ENCODE peak calls at places on chromosomes 5 and 9, in seven cellular contexts. P is tibial artery, Z is HL-60, J is H7, I is GM06990, O is aorta, L is adipocyte. R is an unnamed sample.
A peak's percentile ranks its signal among the peaks of the same experiment; 100 is the strongest.

GRCh38 chr5:129019401-129019908 is 54.2 kb downstream of the SLC27A6 start:
- DNase-seq in P (no peak), Z (no peak), L (peak; percentile 47), O (no peak), J (no peak), I (no peak), R (peak; percentile 81)

GRCh38 chr9:281753-282645 is 67.3 kb downstream of the DOCK8 start:
- DNase-seq in O (no peak), J (no peak), Z (no peak), L (no peak), P (no peak), I (no peak), R (no peak)

GRCh38 chr5:111545031-111545430 is 32.7 kb upstream of the STARD4 start:
- DNase-seq in L (no peak), I (no peak), J (no peak), Z (no peak), O (no peak), P (no peak), R (no peak)

GRCh38 chr5:35230043-35230611 is at the start of gene PRLR:
- DNase-seq in P (peak; percentile 50), Z (peak; percentile 45), I (peak; percentile 34), J (peak; percentile 67), L (peak; percentile 75), O (peak; percentile 51), R (no peak)

GRCh38 chr9:68648971-68649370 is 56.1 kb upstream of the PIP5K1B start:
- DNase-seq in O (no peak), I (no peak), J (no peak), P (no peak), Z (no peak), L (no peak), R (no peak)

GRCh38 chr9:11457809-11458785 is 845.3 kb upstream of the PTPRD start:
- DNase-seq in O (no peak), I (no peak), P (no peak), J (peak; percentile 49), L (no peak), Z (no peak), R (no peak)

GRCh38 chr5:5387789-5388188 is 34.7 kb upstream of the ICE1 start:
- DNase-seq in L (no peak), P (no peak), Z (no peak), O (no peak), I (no peak), J (no peak), R (no peak)

GRCh38 chr9:18544456-18544855 is 70.5 kb downstream of the ADAMTSL1 start:
- DNase-seq in L (no peak), I (no peak), Z (no peak), P (no peak), O (no peak), J (no peak), R (no peak)

GRCh38 chr5:143008809-143009521 is 238.8 kb downstream of the ARHGAP26 start:
- DNase-seq in L (peak; percentile 51), I (peak; percentile 87), J (no peak), Z (no peak), O (peak; percentile 61), P (peak; percentile 25), R (peak; percentile 55)

GRCh38 chr5:36632363-36632664 is 25.9 kb downstream of the SLC1A3 start:
- DNase-seq in P (no peak), I (no peak), L (no peak), O (no peak), Z (no peak), J (no peak), R (no peak)

GRCh38 chr9:124480621-124480981 is 26.6 kb downstream of the NR5A1 start:
- DNase-seq in L (peak; percentile 51), O (no peak), I (peak; percentile 42), J (peak; percentile 97), P (no peak), Z (peak; percentile 50), R (no peak)

GRCh38 chr5:170393235-170393634 is 4.1 kb upstream of the KCNMB1 start:
- DNase-seq in L (no peak), Z (no peak), I (no peak), J (no peak), O (no peak), P (no peak), R (no peak)

GRCh38 chr5:40490464-40491083 is 189.1 kb upstream of the PTGER4 start:
- DNase-seq in I (peak; percentile 63), L (peak; percentile 37), P (no peak), J (no peak), Z (no peak), O (no peak), R (no peak)

GRCh38 chr5:79640571-79641055 is 28.4 kb downstream of the TENT2 start:
- DNase-seq in J (no peak), P (no peak), Z (no peak), O (no peak), L (no peak), I (no peak), R (no peak)

GRCh38 chr5:32989815-32990214 is 278.7 kb downstream of the NPR3 start:
- DNase-seq in L (no peak), P (no peak), J (no peak), Z (no peak), O (no peak), I (peak; percentile 1), R (no peak)

GRCh38 chr5:123549256-123549904 is 37.4 kb downstream of the CSNK1G3 start:
- DNase-seq in P (no peak), L (no peak), J (no peak), Z (no peak), O (no peak), I (peak; percentile 64), R (no peak)

GRCh38 chr5:83077662-83078261 is 415 bp downstream of the XRCC4 start:
- DNase-seq in P (no peak), Z (peak; percentile 36), I (no peak), J (peak; percentile 14), O (no peak), L (peak; percentile 54), R (no peak)

GRCh38 chr5:139619861-139620260 is 28.3 kb upstream of the CXXC5 start:
- DNase-seq in P (no peak), Z (no peak), L (no peak), J (no peak), I (no peak), O (no peak), R (no peak)

GRCh38 chr5:118302786-118303185 is 685.6 kb downstream of the DTWD2 start:
- DNase-seq in J (no peak), I (no peak), P (no peak), O (no peak), Z (no peak), L (no peak), R (no peak)

GRCh38 chr5:76514254-76514653 is 108.9 kb downstream of the F2RL2 start:
- DNase-seq in P (no peak), I (no peak), J (no peak), L (no peak), Z (no peak), O (no peak), R (no peak)

GRCh38 chr9:17018001-17018491 is 116.8 kb upstream of the CNTLN start:
- DNase-seq in J (no peak), L (peak; percentile 83), I (no peak), P (peak; percentile 92), Z (no peak), O (peak; percentile 57), R (peak; percentile 52)

GRCh38 chr9:108168451-108168850 is 678.9 kb upstream of the KLF4 start:
- DNase-seq in O (peak; percentile 47), L (peak; percentile 87), J (no peak), I (no peak), P (peak; percentile 35), Z (no peak), R (no peak)

GRCh38 chr5:168881427-168882149 is 302.4 kb upstream of the PANK3 start:
- DNase-seq in P (no peak), J (peak; percentile 84), L (no peak), O (no peak), Z (no peak), I (no peak), R (peak; percentile 91)

GRCh38 chr5:116448450-116448849 is 126.2 kb downstream of the SEMA6A start:
- DNase-seq in P (no peak), I (no peak), L (no peak), Z (no peak), J (no peak), O (no peak), R (no peak)

GRCh38 chr9:109561137-109561536 is 63.0 kb upstream of the PTPN3 start:
- DNase-seq in L (no peak), P (no peak), O (no peak), J (no peak), I (no peak), Z (no peak), R (no peak)

GRCh38 chr5:1936413-1936812 is 53.7 kb upstream of the IRX4 start:
- DNase-seq in Z (no peak), I (no peak), P (no peak), O (no peak), L (no peak), J (no peak), R (no peak)

GRCh38 chr5:77771452-77771851 is 4.7 kb downstream of the TBCA start:
- DNase-seq in O (no peak), L (no peak), Z (no peak), I (no peak), J (no peak), P (no peak), R (no peak)

GRCh38 chr9:764105-764524 is 77.4 kb upstream of the DMRT1 start:
- DNase-seq in O (peak; percentile 77), L (peak; percentile 59), I (peak; percentile 28), P (peak; percentile 60), Z (peak; percentile 91), J (peak; percentile 73), R (peak; percentile 70)

GRCh38 chr9:101487443-101487855 is 46.2 kb upstream of the RNF20 start:
- DNase-seq in P (no peak), L (no peak), J (no peak), O (no peak), I (no peak), Z (no peak), R (no peak)
- H3K4me3 ChIP-seq in P (peak overlapping the region; percentile 89), L (peak overlapping the region; percentile 74), J (no peak overlapping the region), O (peak overlapping the region; percentile 14), I (no peak overlapping the region), Z (no peak overlapping the region), R (peak overlapping the region; percentile 60)

GRCh38 chr9:132985489-132985888 is 7.0 kb downstream of the GFI1B start:
- DNase-seq in Z (no peak), J (no peak), O (no peak), I (no peak), P (no peak), L (no peak), R (no peak)
- H3K4me3 ChIP-seq in Z (no peak overlapping the region), J (no peak overlapping the region), O (no peak overlapping the region), I (no peak overlapping the region), P (no peak overlapping the region), L (no peak overlapping the region), R (no peak overlapping the region)

DNA sequence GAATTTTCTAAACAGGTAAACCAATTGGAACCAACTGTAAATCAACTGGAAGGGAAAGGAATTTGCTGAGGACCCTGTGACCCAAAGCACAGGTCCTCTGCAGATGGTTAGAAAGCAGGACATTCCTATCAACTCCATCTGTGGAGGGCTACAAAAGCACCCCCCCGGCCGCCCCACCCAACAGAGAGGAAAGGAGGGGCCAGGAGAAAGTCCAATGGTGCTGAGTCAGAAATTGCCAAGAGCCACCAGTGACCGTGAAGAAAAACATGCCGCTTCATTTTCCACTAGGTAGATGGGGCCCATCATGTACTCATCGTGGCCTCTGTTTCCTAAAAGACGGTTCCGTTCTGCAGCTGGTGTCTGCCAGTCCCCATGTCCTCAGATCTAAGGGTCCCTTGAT is 66.3 kb downstream of the RAPGEF1 start:
- DNase-seq in I (no peak), P (no peak), Z (no peak), J (no peak), O (no peak), L (no peak), R (no peak)
- H3K4me3 ChIP-seq in I (peak overlapping the region; percentile 78), P (no peak overlapping the region), Z (no peak overlapping the region), J (no peak overlapping the region), O (no peak overlapping the region), L (no peak overlapping the region), R (no peak overlapping the region)

GRCh38 chr9:135961811-135962695 is 880 bp upstream of the UBAC1 start:
- DNase-seq in J (peak; percentile 71), I (no peak), O (no peak), L (no peak), P (no peak), Z (peak; percentile 54), R (no peak)
- H3K4me3 ChIP-seq in J (no peak overlapping the region), I (no peak overlapping the region), O (no peak overlapping the region), L (no peak overlapping the region), P (peak overlapping the region; percentile 97), Z (peak overlapping the region; percentile 10), R (no peak overlapping the region)

R was measured in SJSA1.